ENCODE peak calls at places on chromosomes 1 and 21, in four cellular contexts. T is HepG2, P is upper lobe of left lung, M is lung. X is an unnamed sample.

GRCh38 chr1:230896719-230897118 is 28.4 kb upstream of the C1orf198 start:
- ATAC-seq in T (no peak), P (no peak), M (no peak), X (no peak)

GRCh38 chr1:178871551-178872320 is 859 bp upstream of the ANGPTL1 start:
- ATAC-seq in T (peak), P (no peak), M (no peak), X (no peak)

GRCh38 chr1:187445066-187445465 is 616.3 kb downstream of the PLA2G4A start:
- ATAC-seq in T (no peak), P (no peak), M (no peak), X (no peak)

GRCh38 chr1:19432943-19433609 is 52.3 kb downstream of the CAPZB start:
- ATAC-seq in T (no peak), P (no peak), M (no peak), X (peak)

GRCh38 chr1:2375923-2376260 is 15.5 kb downstream of the MORN1 start:
- ATAC-seq in T (no peak), P (no peak), M (no peak), X (no peak)

GRCh38 chr21:33255404-33255803 is 10.8 kb upstream of the IL10RB start:
- ATAC-seq in T (no peak), P (no peak), M (no peak), X (no peak)

GRCh38 chr1:14759843-14760242 is 161.4 kb downstream of the KAZN start:
- ATAC-seq in T (no peak), P (no peak), M (no peak), X (no peak)

GRCh38 chr1:235931181-235931738 is 64.6 kb upstream of the LYST start:
- ATAC-seq in T (no peak), P (no peak), M (no peak), X (no peak)

GRCh38 chr1:242062271-242062670 is 63.4 kb upstream of the MAP1LC3C start:
- ATAC-seq in T (no peak), P (no peak), M (no peak), X (no peak)

GRCh38 chr1:110647254-110647891 is 27.4 kb downstream of the KCNA3 start:
- ATAC-seq in T (no peak), P (peak), M (peak), X (peak)

GRCh38 chr21:17467392-17467791 is 45.5 kb upstream of the CXADR start:
- ATAC-seq in T (no peak), P (peak), M (no peak), X (no peak)

GRCh38 chr1:44723064-44723463 is 7.9 kb downstream of the RNU5D-1 start:
- ATAC-seq in T (no peak), P (no peak), M (no peak), X (no peak)

GRCh38 chr1:35014486-35014885 is 17.3 kb downstream of the ZMYM6 start:
- ATAC-seq in T (no peak), P (no peak), M (no peak), X (no peak)

GRCh38 chr1:219271914-219272545 is 98.4 kb downstream of the LYPLAL1 start:
- ATAC-seq in T (no peak), P (peak), M (peak), X (no peak)

GRCh38 chr21:45265721-45266517 is 21.8 kb downstream of the POFUT2 start:
- ATAC-seq in T (no peak), P (peak), M (no peak), X (no peak)

GRCh38 chr1:207029991-207030521 is 2.5 kb downstream of the C1orf116 start:
- ATAC-seq in T (no peak), P (no peak), M (no peak), X (no peak)

GRCh38 chr1:87224209-87224608 is 104.5 kb upstream of the LMO4 start:
- ATAC-seq in T (no peak), P (peak), M (no peak), X (peak)

GRCh38 chr1:91916811-91917460 is 31.0 kb upstream of the TGFBR3 start:
- ATAC-seq in T (no peak), P (no peak), M (no peak), X (no peak)

GRCh38 chr1:21338568-21339401 is 48.5 kb upstream of the ECE1 start:
- ATAC-seq in T (peak), P (peak), M (no peak), X (peak)

GRCh38 chr1:153728305-153729066 is 636 bp downstream of the INTS3 start:
- ATAC-seq in T (peak), P (peak), M (no peak), X (peak)

GRCh38 chr1:110428961-110429360 is 21.5 kb upstream of the LAMTOR5 start:
- ATAC-seq in T (no peak), P (no peak), M (no peak), X (no peak)

GRCh38 chr1:234980224-234980656 is 148.4 kb downstream of the TOMM20 start:
- ATAC-seq in T (peak), P (no peak), M (no peak), X (no peak)

GRCh38 chr1:90505806-90506205 is 211.3 kb downstream of the BARHL2 start:
- ATAC-seq in T (no peak), P (no peak), M (no peak), X (no peak)

GRCh38 chr1:3349968-3350299 is 104.5 kb upstream of the ARHGEF16 start:
- ATAC-seq in T (no peak), P (no peak), M (no peak), X (no peak)

GRCh38 chr1:214224605-214225354 is 56.2 kb upstream of the SMYD2 start:
- ATAC-seq in T (no peak), P (peak), M (no peak), X (peak)

GRCh38 chr1:81111818-81112217 is 688.9 kb upstream of the ADGRL2 start:
- ATAC-seq in T (no peak), P (no peak), M (no peak), X (no peak)

GRCh38 chr1:81113688-81114087 is 687.0 kb upstream of the ADGRL2 start:
- ATAC-seq in T (no peak), P (no peak), M (no peak), X (no peak)

GRCh38 chr1:81118550-81118949 is 682.2 kb upstream of the ADGRL2 start:
- ATAC-seq in T (no peak), P (no peak), M (no peak), X (no peak)

GRCh38 chr1:81115422-81115821 is 685.3 kb upstream of the ADGRL2 start:
- ATAC-seq in T (no peak), P (no peak), M (no peak), X (no peak)

GRCh38 chr1:81114191-81114590 is 686.5 kb upstream of the ADGRL2 start:
- ATAC-seq in T (no peak), P (no peak), M (no peak), X (no peak)
- TF ChIP-seq CTCF in T (no peak), P (no peak), M (no peak), X (no peak)

GRCh38 chr1:228445867-228446584 is 29.4 kb upstream of the TRIM17 start:
- ATAC-seq in T (no peak), P (peak), M (no peak), X (no peak)
- H3K4me3 ChIP-seq in T (no peak), P (peak), M (no peak), X (no peak)

GRCh38 chr1:66761273-66761672 is 9.0 kb downstream of the DYNLT5 start:
- ATAC-seq in T (no peak), P (peak), M (no peak), X (no peak)
- TF ChIP-seq CTCF in T (no peak), P (no peak), M (no peak), X (no peak)

GRCh38 chr1:93344484-93344883 is 1.2 kb upstream of the DR1 start:
- ATAC-seq in T (no peak), P (no peak), M (no peak), X (no peak)
- H3K4me3 ChIP-seq in T (peak), P (no peak), M (no peak), X (no peak)

DNA sequence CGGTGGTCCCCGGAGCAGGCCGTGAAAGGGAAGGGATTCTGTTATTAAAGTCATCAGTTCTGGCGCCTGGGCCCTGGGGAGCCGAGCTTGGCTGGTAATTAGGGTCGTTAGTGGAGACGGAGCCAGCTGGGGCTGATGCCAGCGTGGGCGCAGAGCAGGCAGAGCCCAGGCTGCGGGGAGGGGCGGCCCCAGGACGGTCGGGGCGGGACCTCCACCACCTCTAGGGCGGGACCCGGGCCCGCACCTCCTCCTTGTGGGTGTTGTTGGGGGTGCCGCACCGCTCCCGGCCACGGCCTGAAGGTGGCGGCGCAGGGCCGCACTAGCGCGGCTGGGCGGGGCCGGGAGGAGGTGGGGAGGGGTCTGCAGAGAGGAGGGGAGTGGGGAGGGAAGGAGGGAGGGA is 470.6 kb downstream of the PTPRU start:
- ATAC-seq in T (peak), P (peak), M (no peak), X (no peak)
- TF ChIP-seq CTCF in T (peak), P (peak), M (no peak), X (peak)

GRCh38 chr1:220894924-220895256 is 15.6 kb downstream of the HLX start:
- ATAC-seq in T (no peak), P (no peak), M (no peak), X (no peak)
- H3K4me3 ChIP-seq in T (no peak), P (no peak), M (no peak), X (no peak)

GRCh38 chr1:8443558-8444194 is 125.8 kb downstream of the SLC45A1 start:
- ATAC-seq in T (peak), P (no peak), M (no peak), X (no peak)
- TF ChIP-seq CTCF in T (no peak), P (no peak), M (no peak), X (no peak)